ENCODE peak calls at places on chromosomes 1 and 21, in five cellular contexts. E is trophoblast cell, W is heart left ventricle, X is cardiac muscle cell, Y is lung. O is an unnamed sample.

GRCh38 chr21:45830720-45831366 is 150.7 kb upstream of the COL6A1 start:
- DNase-seq in X (no peak), Y (no peak), W (no peak), E (no peak), O (peak)

GRCh38 chr21:16992448-16992847 is 520.4 kb upstream of the CXADR start:
- DNase-seq in E (no peak), X (no peak), W (no peak), Y (no peak), O (no peak)

GRCh38 chr1:17198476-17199258 is 6.3 kb upstream of the PADI1 start:
- DNase-seq in E (no peak), W (no peak), Y (no peak), X (no peak), O (no peak)

GRCh38 chr1:35172022-35172421 is 20.9 kb downstream of the SFPQ start:
- DNase-seq in Y (no peak), X (no peak), W (no peak), E (no peak), O (no peak)

GRCh38 chr1:230704830-230705229 is 9.1 kb downstream of the AGT start:
- DNase-seq in W (no peak), E (no peak), Y (no peak), X (no peak), O (no peak)

GRCh38 chr1:151980287-151981177 is 13.1 kb downstream of the S100A10 start:
- DNase-seq in E (no peak), W (peak), X (peak), Y (no peak), O (peak)

GRCh38 chr1:7975212-7975865 is 13.8 kb downstream of the PARK7 start:
- DNase-seq in E (peak), X (peak), Y (peak), W (peak), O (peak)

GRCh38 chr1:195122497-195122896 is 1485.7 kb downstream of the KCNT2 start:
- DNase-seq in X (no peak), Y (no peak), E (no peak), W (no peak), O (no peak)

GRCh38 chr1:25912076-25912831 is 6.0 kb upstream of the STMN1 start:
- DNase-seq in W (no peak), X (peak), E (peak), Y (no peak), O (no peak)

GRCh38 chr1:226128487-226129075 is 58.0 kb downstream of the ACBD3 start:
- DNase-seq in X (peak), E (peak), W (no peak), Y (peak), O (no peak)

GRCh38 chr1:203206116-203206687 is 19.7 kb upstream of the CHI3L1 start:
- DNase-seq in E (no peak), W (no peak), X (no peak), Y (no peak), O (no peak)

GRCh38 chr21:40356644-40357043 is 489.4 kb downstream of the PCP4 start:
- DNase-seq in Y (no peak), X (no peak), E (no peak), W (no peak), O (no peak)

GRCh38 chr1:196774195-196774594 is 445 bp upstream of the CFHR3 start:
- DNase-seq in Y (no peak), E (no peak), W (no peak), X (no peak), O (no peak)

GRCh38 chr1:184910596-184910995 is 63.7 kb downstream of the NIBAN1 start:
- DNase-seq in W (peak), E (peak), Y (peak), X (peak), O (peak)

GRCh38 chr1:2311184-2312032 is 79.9 kb downstream of the MORN1 start:
- DNase-seq in X (peak), E (peak), W (no peak), Y (no peak), O (peak)

GRCh38 chr1:228410671-228411070 is 4.0 kb upstream of the TRIM11 start:
- DNase-seq in X (no peak), W (no peak), E (no peak), Y (no peak), O (no peak)

GRCh38 chr1:61053281-61053711 is 29.1 kb upstream of the NFIA start:
- DNase-seq in E (no peak), Y (no peak), X (no peak), W (no peak), O (no peak)
- H3K4me3 ChIP-seq in E (no peak), Y (peak), X (peak), W (peak), O (peak)

GRCh38 chr1:20708057-20708456 is 9.8 kb downstream of the KIF17 start:
- DNase-seq in X (no peak), Y (no peak), E (no peak), W (no peak), O (no peak)
- H3K4me3 ChIP-seq in X (no peak), Y (no peak), E (no peak), W (no peak), O (no peak)

DNA sequence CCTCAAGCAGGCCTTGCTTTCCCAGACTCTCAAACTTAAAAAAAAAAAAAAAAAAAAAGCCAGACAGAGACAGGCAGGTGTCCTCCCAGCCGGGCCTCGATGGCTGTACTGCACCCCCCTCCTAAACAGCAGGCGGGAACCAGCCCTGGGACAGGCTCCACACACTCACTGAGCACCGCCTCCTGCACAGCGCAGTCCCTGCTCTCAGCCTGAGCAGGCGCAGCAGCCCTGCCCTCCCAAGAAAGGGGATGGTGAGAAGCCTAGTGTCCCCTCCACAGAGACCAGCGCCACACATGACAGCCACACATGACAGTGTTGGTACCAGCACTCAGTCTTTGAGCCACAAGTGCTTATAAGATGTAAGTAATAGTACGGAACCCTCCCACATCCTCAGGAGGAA is 11.9 kb downstream of the MX2 start:
- DNase-seq in Y (no peak), X (no peak), E (no peak), W (no peak), O (no peak)
- H3K4me3 ChIP-seq in Y (no peak), X (no peak), E (no peak), W (no peak), O (no peak)

GRCh38 chr1:58352476-58353092 is 193.9 kb downstream of the OMA1 start:
- DNase-seq in Y (no peak), X (no peak), E (no peak), W (no peak), O (no peak)
- H3K4me3 ChIP-seq in Y (no peak), X (no peak), E (no peak), W (no peak), O (no peak)

DNA sequence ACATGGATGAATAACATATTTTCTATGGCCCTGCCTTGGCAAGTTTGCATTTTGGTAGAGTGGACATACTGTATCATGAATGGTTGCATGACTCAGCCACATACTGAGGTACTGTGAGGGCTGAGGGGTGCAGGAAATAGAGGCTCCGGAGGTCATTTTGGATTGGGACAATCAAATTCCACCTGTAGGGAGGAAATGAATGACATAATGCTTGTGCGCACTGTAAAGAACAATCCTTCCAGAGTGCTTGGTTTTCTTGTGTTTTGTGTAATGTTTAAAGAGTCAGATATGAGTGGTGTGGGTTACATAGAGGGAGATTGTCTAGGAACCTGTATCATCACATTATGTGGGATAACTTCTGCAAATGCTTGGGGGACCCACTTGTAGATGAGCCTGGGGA is 329.9 kb upstream of the PROX1 start:
- DNase-seq in W (no peak), Y (no peak), X (no peak), E (no peak), O (no peak)
- H3K4me3 ChIP-seq in W (no peak), Y (no peak), X (no peak), E (no peak), O (no peak)

DNA sequence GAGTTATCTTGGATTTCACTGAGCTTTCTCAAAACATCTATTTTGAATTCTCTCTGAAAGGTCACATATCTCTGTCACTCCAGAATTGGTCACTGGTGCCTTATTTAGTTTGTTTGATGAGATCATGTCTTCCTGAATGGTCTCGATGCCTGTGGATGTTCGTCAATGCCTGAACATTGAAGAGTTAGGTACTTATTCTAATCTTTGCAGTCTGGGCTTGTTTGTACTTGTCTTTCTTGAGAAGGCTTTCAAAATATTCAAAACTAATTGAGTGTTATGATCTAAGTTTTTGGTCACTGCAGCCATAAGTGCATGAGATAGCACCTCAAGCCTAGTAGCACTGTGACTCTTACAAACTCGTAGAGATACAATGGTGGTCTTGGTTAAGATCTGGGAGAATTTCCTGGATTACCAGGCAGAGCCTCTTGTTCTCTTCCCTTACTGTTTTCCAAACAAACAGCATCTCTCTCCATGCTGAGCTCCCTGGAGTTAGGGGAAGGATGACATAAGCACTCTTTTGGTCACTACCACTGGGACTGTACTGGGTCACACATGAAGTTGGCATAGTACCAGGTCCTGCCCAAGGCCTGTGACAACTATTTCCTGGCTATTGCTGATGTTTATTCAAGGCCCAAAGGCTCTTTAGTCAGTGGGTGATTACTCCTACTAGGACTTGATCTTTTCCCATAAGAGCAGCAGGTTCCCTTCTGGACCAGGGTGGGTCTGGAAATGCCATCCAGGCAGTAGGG is 25.6 kb downstream of the SLC22A15 start:
- DNase-seq in X (no peak), W (no peak), Y (no peak), E (no peak), O (no peak)
- H3K4me3 ChIP-seq in X (no peak), W (no peak), Y (no peak), E (no peak), O (no peak)

GRCh38 chr1:74396462-74396861 is 115.9 kb downstream of the LRRC53 start:
- DNase-seq in X (no peak), Y (no peak), W (peak), E (no peak), O (no peak)

GRCh38 chr1:74388855-74389254 is 123.6 kb downstream of the LRRC53 start:
- DNase-seq in Y (no peak), X (no peak), W (no peak), E (peak), O (no peak)

GRCh38 chr1:74395492-74395891 is 116.9 kb downstream of the LRRC53 start:
- DNase-seq in E (no peak), Y (no peak), X (peak), W (peak), O (peak)

GRCh38 chr1:74392848-74393247 is 119.6 kb downstream of the LRRC53 start:
- DNase-seq in W (no peak), E (no peak), X (no peak), Y (no peak), O (no peak)

GRCh38 chr1:74392186-74392585 is 120.2 kb downstream of the LRRC53 start:
- DNase-seq in X (no peak), E (no peak), W (no peak), Y (no peak), O (no peak)
- H3K4me3 ChIP-seq in X (no peak), E (no peak), W (no peak), Y (no peak), O (no peak)

O was measured in testis.